ENCODE peak calls at places on chromosome 5, in five cellular contexts. Q is GDM1, D is coronary artery, P is GM10248, M is GM12865. U is an unnamed sample.

GRCh38 chr5:67203701-67204074 is 7.1 kb upstream of the CD180 start:
- DNase-seq in P (no peak), M (no peak), Q (no peak), D (no peak), U (no peak)

GRCh38 chr5:138725153-138725884 is 27.9 kb upstream of the CTNNA1 start:
- DNase-seq in D (no peak), P (no peak), M (peak), Q (no peak), U (no peak)

GRCh38 chr5:159601216-159601615 is 270.9 kb upstream of the IL12B start:
- DNase-seq in P (no peak), D (no peak), M (no peak), Q (no peak), U (no peak)

GRCh38 chr5:148309019-148309418 is 3.2 kb upstream of the SPINK7 start:
- DNase-seq in Q (no peak), P (no peak), M (no peak), D (no peak), U (no peak)

GRCh38 chr5:122704247-122705036 is 70.4 kb upstream of the SNX2 start:
- DNase-seq in Q (peak), M (peak), P (no peak), D (no peak), U (no peak)

GRCh38 chr5:3210531-3210930 is 385.1 kb upstream of the IRX1 start:
- DNase-seq in M (no peak), Q (no peak), P (no peak), D (peak), U (no peak)

GRCh38 chr5:13218518-13218917 is 726.0 kb downstream of the DNAH5 start:
- DNase-seq in M (peak), D (no peak), Q (no peak), P (no peak), U (no peak)

GRCh38 chr5:154369682-154370081 is 76.1 kb upstream of the SAP30L start:
- DNase-seq in D (no peak), Q (no peak), M (no peak), P (no peak), U (no peak)

GRCh38 chr5:64826541-64826940 is 57.8 kb downstream of the CWC27 start:
- DNase-seq in P (no peak), D (no peak), Q (no peak), M (no peak), U (no peak)

GRCh38 chr5:34486808-34487201 is 169.3 kb upstream of the RAI14 start:
- DNase-seq in P (no peak), Q (no peak), M (no peak), D (no peak), U (no peak)

GRCh38 chr5:154857091-154857533 is 1.3 kb upstream of the CNOT8 start:
- DNase-seq in P (no peak), D (no peak), M (no peak), Q (peak), U (peak)

GRCh38 chr5:18314192-18314778 is 680.0 kb downstream of the TAF11L14 start:
- DNase-seq in Q (no peak), D (no peak), P (peak), M (peak), U (peak)

GRCh38 chr5:40853632-40854192 is 12.5 kb downstream of the CARD6 start:
- DNase-seq in M (no peak), Q (no peak), D (no peak), P (no peak), U (no peak)

GRCh38 chr5:124512236-124512635 is 234.2 kb downstream of the ZNF608 start:
- DNase-seq in P (no peak), D (no peak), M (no peak), Q (no peak), U (no peak)

GRCh38 chr5:124403281-124403680 is 343.2 kb downstream of the ZNF608 start:
- DNase-seq in D (no peak), M (no peak), Q (no peak), P (no peak), U (no peak)

GRCh38 chr5:143016777-143017374 is 246.7 kb downstream of the ARHGAP26 start:
- DNase-seq in D (no peak), M (peak), P (peak), Q (peak), U (peak)

GRCh38 chr5:43514471-43514815 is 505 bp downstream of the C5orf34 start:
- DNase-seq in D (no peak), M (no peak), P (no peak), Q (no peak), U (no peak)

GRCh38 chr5:36874465-36874864 is 2.1 kb upstream of the NIPBL start:
- DNase-seq in D (no peak), P (no peak), Q (no peak), M (no peak), U (no peak)

GRCh38 chr5:43997647-43998251 is 391.5 kb downstream of the FGF10 start:
- DNase-seq in P (no peak), D (no peak), M (no peak), Q (no peak), U (no peak)

GRCh38 chr5:75031366-75031765 is 21.0 kb downstream of the GCNT4 start:
- DNase-seq in P (no peak), Q (no peak), D (no peak), M (no peak), U (no peak)

GRCh38 chr5:58849995-58850667 is 267.3 kb downstream of the RAB3C start:
- DNase-seq in M (peak), P (peak), D (no peak), Q (peak), U (peak)

GRCh38 chr5:160466889-160467554 is 45.4 kb downstream of the PTTG1 start:
- DNase-seq in P (no peak), M (no peak), Q (no peak), D (no peak), U (no peak)

U was measured in GM20000.